ENCODE peak calls at places on chromosomes 7 and 10, in seven cellular contexts. One of them, this sample, is unnamed.

GRCh38 chr7:65798111-65799075 is 74.5 kb upstream of the VKORC1L1 start:
- DNase-seq in lung: no peak
- DNase-seq in coronary artery: no peak
- DNase-seq in ovary: no peak
- DNase-seq in glutamatergic neuron: no peak
- DNase-seq in body of pancreas: no peak
- DNase-seq in fibroblast of villous mesenchyme: peak; percentile 72
- DNase-seq in this sample: no peak

GRCh38 chr7:134051020-134051419 is 76.1 kb upstream of the LRGUK start:
- DNase-seq in coronary artery: no peak
- DNase-seq in lung: no peak
- DNase-seq in fibroblast of villous mesenchyme: no peak
- DNase-seq in body of pancreas: no peak
- DNase-seq in ovary: no peak
- DNase-seq in glutamatergic neuron: no peak
- DNase-seq in this sample: no peak

GRCh38 chr10:123157210-123157609 is 3.0 kb downstream of the BUB3 start:
- DNase-seq in lung: no peak
- DNase-seq in ovary: no peak
- DNase-seq in coronary artery: no peak
- DNase-seq in body of pancreas: no peak
- DNase-seq in glutamatergic neuron: no peak
- DNase-seq in fibroblast of villous mesenchyme: peak; percentile 28
- DNase-seq in this sample: no peak

GRCh38 chr7:69706070-69706469 is 107.8 kb downstream of the AUTS2 start:
- DNase-seq in glutamatergic neuron: no peak
- DNase-seq in body of pancreas: no peak
- DNase-seq in fibroblast of villous mesenchyme: no peak
- DNase-seq in ovary: no peak
- DNase-seq in lung: no peak
- DNase-seq in coronary artery: no peak
- DNase-seq in this sample: no peak

GRCh38 chr7:6705959-6706665 is 635 bp downstream of the ZNF12 start:
- DNase-seq in coronary artery: no peak
- DNase-seq in fibroblast of villous mesenchyme: peak; percentile 62
- DNase-seq in lung: no peak
- DNase-seq in body of pancreas: peak; percentile 37
- DNase-seq in glutamatergic neuron: peak; percentile 52
- DNase-seq in ovary: peak; percentile 23
- DNase-seq in this sample: no peak

GRCh38 chr10:117318909-117319308 is 56.3 kb downstream of the PDZD8 start:
- DNase-seq in lung: no peak
- DNase-seq in glutamatergic neuron: no peak
- DNase-seq in ovary: no peak
- DNase-seq in fibroblast of villous mesenchyme: no peak
- DNase-seq in body of pancreas: no peak
- DNase-seq in coronary artery: no peak
- DNase-seq in this sample: no peak

GRCh38 chr7:30692438-30692837 is 10.2 kb upstream of the CRHR2 start:
- DNase-seq in body of pancreas: no peak
- DNase-seq in lung: no peak
- DNase-seq in fibroblast of villous mesenchyme: no peak
- DNase-seq in ovary: no peak
- DNase-seq in glutamatergic neuron: no peak
- DNase-seq in coronary artery: no peak
- DNase-seq in this sample: no peak

GRCh38 chr10:73183882-73184281 is 16.0 kb downstream of the FAM149B1 start:
- DNase-seq in ovary: no peak
- DNase-seq in coronary artery: no peak
- DNase-seq in fibroblast of villous mesenchyme: peak; percentile 40
- DNase-seq in body of pancreas: no peak
- DNase-seq in lung: no peak
- DNase-seq in glutamatergic neuron: no peak
- DNase-seq in this sample: no peak

GRCh38 chr10:5618829-5619228 is 47.6 kb downstream of the ASB13 start:
- DNase-seq in fibroblast of villous mesenchyme: no peak
- DNase-seq in lung: no peak
- DNase-seq in glutamatergic neuron: no peak
- DNase-seq in body of pancreas: peak; percentile 32
- DNase-seq in coronary artery: no peak
- DNase-seq in ovary: peak; percentile 39
- DNase-seq in this sample: no peak

GRCh38 chr10:57222603-57223002 is 861.5 kb upstream of the ZWINT start:
- DNase-seq in lung: no peak
- DNase-seq in fibroblast of villous mesenchyme: no peak
- DNase-seq in coronary artery: no peak
- DNase-seq in ovary: no peak
- DNase-seq in body of pancreas: no peak
- DNase-seq in glutamatergic neuron: no peak
- DNase-seq in this sample: no peak

GRCh38 chr10:43131256-43131655 is 7.0 kb upstream of the CSGALNACT2 start:
- DNase-seq in fibroblast of villous mesenchyme: no peak
- DNase-seq in lung: peak; percentile 7
- DNase-seq in coronary artery: no peak
- DNase-seq in glutamatergic neuron: no peak
- DNase-seq in body of pancreas: no peak
- DNase-seq in ovary: no peak
- DNase-seq in this sample: no peak

GRCh38 chr7:107900496-107900895 is 9.5 kb downstream of the DLD start:
- DNase-seq in ovary: no peak
- DNase-seq in coronary artery: no peak
- DNase-seq in body of pancreas: no peak
- DNase-seq in glutamatergic neuron: no peak
- DNase-seq in fibroblast of villous mesenchyme: no peak
- DNase-seq in lung: no peak
- DNase-seq in this sample: no peak
- TF ChIP-seq CTCF in ovary: no peak
- TF ChIP-seq CTCF in coronary artery: no peak
- TF ChIP-seq CTCF in body of pancreas: no peak
- TF ChIP-seq CTCF in glutamatergic neuron: no peak
- TF ChIP-seq CTCF in fibroblast of villous mesenchyme: no peak
- TF ChIP-seq CTCF in lung: no peak
- TF ChIP-seq CTCF in this sample: no peak

GRCh38 chr7:130275826-130276291 is 9.2 kb downstream of the CPA2 start:
- DNase-seq in ovary: no peak
- DNase-seq in coronary artery: no peak
- DNase-seq in lung: no peak
- DNase-seq in body of pancreas: no peak
- DNase-seq in fibroblast of villous mesenchyme: peak; percentile 95
- DNase-seq in glutamatergic neuron: no peak
- DNase-seq in this sample: no peak

GRCh38 chr7:130278892-130279690 is 12.4 kb downstream of the CPA2 start:
- DNase-seq in lung: no peak
- DNase-seq in body of pancreas: no peak
- DNase-seq in fibroblast of villous mesenchyme: peak; percentile 86
- DNase-seq in ovary: no peak
- DNase-seq in glutamatergic neuron: no peak
- DNase-seq in coronary artery: no peak
- DNase-seq in this sample: no peak

GRCh38 chr7:130276796-130277762 is 10.4 kb downstream of the CPA2 start:
- DNase-seq in coronary artery: no peak
- DNase-seq in fibroblast of villous mesenchyme: peak; percentile 85
- DNase-seq in lung: no peak
- DNase-seq in body of pancreas: peak; percentile 41
- DNase-seq in ovary: no peak
- DNase-seq in glutamatergic neuron: no peak
- DNase-seq in this sample: no peak

GRCh38 chr7:130274983-130275649 is 8.5 kb downstream of the CPA2 start:
- DNase-seq in body of pancreas: peak; percentile 41
- DNase-seq in ovary: no peak
- DNase-seq in coronary artery: no peak
- DNase-seq in fibroblast of villous mesenchyme: peak; percentile 64
- DNase-seq in lung: no peak
- DNase-seq in glutamatergic neuron: peak; percentile 47
- DNase-seq in this sample: no peak

DNA sequence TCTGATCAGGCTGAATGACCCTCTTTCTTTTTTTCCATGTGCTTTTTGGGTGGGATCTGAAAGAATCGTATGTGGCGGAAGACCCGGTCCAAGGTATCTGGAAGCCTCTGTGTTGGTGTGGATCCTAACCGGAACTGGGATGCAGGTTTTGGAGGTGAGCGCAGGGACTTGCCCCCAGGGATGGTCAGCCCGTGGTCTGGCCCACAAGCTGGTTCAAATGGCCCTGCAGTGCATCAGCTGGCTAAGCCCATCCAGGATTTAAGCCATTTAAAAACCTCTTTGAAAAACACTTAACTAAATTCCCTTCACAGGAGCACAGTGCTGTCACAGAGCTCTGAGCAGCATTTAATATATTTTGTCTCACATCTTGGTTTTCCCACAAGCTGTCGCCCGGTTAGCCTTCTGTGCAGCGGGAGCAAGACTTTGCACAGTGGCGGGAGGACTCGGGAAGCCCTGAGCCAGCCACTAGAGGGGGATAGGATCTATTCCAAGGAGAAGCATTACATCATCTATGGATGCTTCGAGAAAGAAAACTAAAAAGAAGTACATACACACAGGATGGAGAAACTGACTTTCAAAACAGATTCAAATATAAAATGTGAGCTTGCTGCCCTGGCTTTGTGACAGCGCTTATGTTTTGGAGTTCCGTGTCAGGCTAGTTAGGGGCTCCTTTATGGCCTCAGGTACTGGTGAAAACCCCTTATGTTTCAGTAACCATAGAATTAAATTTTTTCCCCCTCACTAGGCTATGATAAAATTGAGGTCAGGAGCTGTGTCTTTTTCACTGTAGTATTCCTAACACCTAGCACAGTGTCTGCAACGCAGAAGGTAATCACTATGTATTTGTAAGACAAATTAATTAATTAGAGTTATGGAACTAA is 11.3 kb downstream of the CPA2 start:
- DNase-seq in coronary artery: no peak
- DNase-seq in fibroblast of villous mesenchyme: peak; percentile 90
- DNase-seq in ovary: peak; percentile 38
- DNase-seq in lung: peak; percentile 33
- DNase-seq in glutamatergic neuron: peak; percentile 86
- DNase-seq in body of pancreas: peak; percentile 75
- DNase-seq in this sample: no peak
- TF ChIP-seq CTCF in coronary artery: peak; percentile 62
- TF ChIP-seq CTCF in fibroblast of villous mesenchyme: peak; percentile 76
- TF ChIP-seq CTCF in ovary: peak; percentile 20
- TF ChIP-seq CTCF in lung: peak; percentile 25
- TF ChIP-seq CTCF in glutamatergic neuron: peak; percentile 61
- TF ChIP-seq CTCF in body of pancreas: peak; percentile 37
- TF ChIP-seq CTCF in this sample: peak; percentile 41

GRCh38 chr7:74057987-74058386 is 25.6 kb upstream of the LIMK1 start:
- DNase-seq in ovary: no peak
- DNase-seq in fibroblast of villous mesenchyme: no peak
- DNase-seq in coronary artery: no peak
- DNase-seq in lung: no peak
- DNase-seq in glutamatergic neuron: no peak
- DNase-seq in body of pancreas: no peak
- DNase-seq in this sample: no peak

GRCh38 chr7:74059037-74059436 is 24.6 kb upstream of the LIMK1 start:
- DNase-seq in fibroblast of villous mesenchyme: no peak
- DNase-seq in coronary artery: no peak
- DNase-seq in lung: no peak
- DNase-seq in glutamatergic neuron: no peak
- DNase-seq in body of pancreas: no peak
- DNase-seq in ovary: no peak
- DNase-seq in this sample: no peak

GRCh38 chr7:74058486-74058885 is 25.1 kb upstream of the LIMK1 start:
- DNase-seq in ovary: no peak
- DNase-seq in body of pancreas: no peak
- DNase-seq in coronary artery: no peak
- DNase-seq in lung: no peak
- DNase-seq in glutamatergic neuron: no peak
- DNase-seq in fibroblast of villous mesenchyme: no peak
- DNase-seq in this sample: no peak

GRCh38 chr7:74061840-74062539 is 21.6 kb upstream of the LIMK1 start:
- DNase-seq in coronary artery: peak; percentile 95
- DNase-seq in lung: peak; percentile 89
- DNase-seq in glutamatergic neuron: peak; percentile 12
- DNase-seq in ovary: peak; percentile 91
- DNase-seq in body of pancreas: peak; percentile 94
- DNase-seq in fibroblast of villous mesenchyme: peak; percentile 91
- DNase-seq in this sample: no peak

GRCh38 chr7:74059681-74060588 is 23.7 kb upstream of the LIMK1 start:
- DNase-seq in ovary: no peak
- DNase-seq in coronary artery: no peak
- DNase-seq in fibroblast of villous mesenchyme: no peak
- DNase-seq in lung: peak; percentile 79
- DNase-seq in glutamatergic neuron: peak; percentile 1
- DNase-seq in body of pancreas: peak; percentile 99
- DNase-seq in this sample: no peak
- TF ChIP-seq CTCF in ovary: no peak
- TF ChIP-seq CTCF in coronary artery: no peak
- TF ChIP-seq CTCF in fibroblast of villous mesenchyme: no peak
- TF ChIP-seq CTCF in lung: no peak
- TF ChIP-seq CTCF in glutamatergic neuron: no peak
- TF ChIP-seq CTCF in body of pancreas: no peak
- TF ChIP-seq CTCF in this sample: no peak

DNA sequence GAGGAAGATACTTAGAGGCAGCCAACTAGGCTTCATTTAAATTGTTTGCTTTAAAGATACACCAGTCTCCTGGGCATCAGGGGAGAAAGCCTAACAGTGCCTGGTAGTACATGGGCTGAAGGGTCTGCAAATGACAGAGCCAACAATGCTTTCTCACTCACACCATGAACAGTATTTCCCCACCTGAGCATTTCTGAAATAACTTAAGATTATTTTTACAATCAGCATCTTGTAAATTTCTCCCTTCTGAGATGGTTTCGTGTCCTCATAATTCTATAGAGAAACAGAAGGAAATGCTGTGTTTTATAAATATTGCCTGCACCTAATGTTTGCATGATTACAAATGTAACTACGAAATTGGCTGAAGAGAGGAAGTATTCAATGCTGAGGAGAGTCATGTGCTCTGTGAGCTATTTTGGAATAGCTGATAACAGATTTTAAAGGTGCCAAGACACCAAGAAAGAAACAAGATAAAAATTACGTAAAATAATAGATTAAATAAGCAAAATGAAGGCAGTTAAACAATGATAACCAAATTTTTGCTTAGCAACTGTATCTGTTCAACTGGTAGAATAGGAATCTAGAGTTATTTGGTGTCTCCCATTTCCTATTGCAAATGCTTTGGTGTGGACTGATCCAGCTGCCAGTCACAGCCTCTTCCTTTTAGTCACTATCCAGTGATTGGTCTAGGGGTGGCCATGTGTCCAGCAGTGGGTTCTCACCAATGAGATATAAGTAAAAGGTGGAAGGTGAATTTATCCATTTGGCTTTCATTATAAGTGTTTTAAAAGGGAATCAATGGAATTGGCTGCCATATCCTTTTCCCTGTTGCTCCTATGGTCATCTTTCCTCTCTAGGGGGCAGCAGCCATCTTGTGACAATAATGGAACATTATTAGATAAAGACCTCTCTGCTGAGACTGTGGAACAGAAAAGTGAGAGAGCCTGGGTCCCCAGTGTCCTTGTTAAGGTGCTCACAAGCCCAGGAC is 167.9 kb upstream of the SLC26A5 start:
- DNase-seq in lung: no peak
- DNase-seq in body of pancreas: no peak
- DNase-seq in fibroblast of villous mesenchyme: peak; percentile 15
- DNase-seq in ovary: no peak
- DNase-seq in glutamatergic neuron: peak; percentile 19
- DNase-seq in coronary artery: no peak
- DNase-seq in this sample: no peak
- TF ChIP-seq CTCF in lung: no peak
- TF ChIP-seq CTCF in body of pancreas: no peak
- TF ChIP-seq CTCF in fibroblast of villous mesenchyme: peak; percentile 41
- TF ChIP-seq CTCF in ovary: no peak
- TF ChIP-seq CTCF in glutamatergic neuron: peak; percentile 22
- TF ChIP-seq CTCF in coronary artery: no peak
- TF ChIP-seq CTCF in this sample: peak; percentile 32

This sample was measured in D721Med.